ENCODE peak calls at places on chromosome 16, in six cellular contexts. O is OCI-LY7, M is HCT116, S is neural progenitor cell, V is GM23338, L is PC-3. W is an unnamed sample.

GRCh38 chr16:23209606-23210005 is 27.1 kb downstream of the SCNN1G start:
- DNase-seq in O (no peak), M (no peak), S (no peak), V (no peak), L (no peak), W (no peak)

GRCh38 chr16:80981103-80981502 is 25.6 kb downstream of the CMC2 start:
- DNase-seq in O (no peak), M (no peak), S (no peak), V (no peak), L (no peak), W (no peak)

GRCh38 chr16:20364051-20364450 is 11.5 kb upstream of the UMOD start:
- DNase-seq in O (no peak), M (no peak), S (no peak), V (no peak), L (no peak), W (no peak)

GRCh38 chr16:23905027-23905426 is 69.2 kb downstream of the PRKCB start:
- DNase-seq in O (no peak), M (no peak), S (peak; percentile 83), V (peak; percentile 86), L (peak; percentile 11), W (no peak)

GRCh38 chr16:35909351-35909954 is 2450.0 kb downstream of the TP53TG3F start:
- DNase-seq in O (no peak), M (no peak), S (no peak), V (no peak), L (no peak), W (no peak)

GRCh38 chr16:81842564-81843242 is 63.6 kb downstream of the PLCG2 start:
- DNase-seq in O (no peak), M (no peak), S (no peak), V (peak; percentile 43), L (no peak), W (no peak)

GRCh38 chr16:16021988-16022682 is 72.7 kb downstream of the ABCC1 start:
- DNase-seq in O (peak; percentile 60), M (peak; percentile 81), S (peak; percentile 54), V (no peak), L (peak; percentile 95), W (no peak)

GRCh38 chr16:76059186-76059585 is 218.0 kb upstream of the CNTNAP4 start:
- DNase-seq in O (no peak), M (no peak), S (no peak), V (no peak), L (peak; percentile 50), W (no peak)

GRCh38 chr16:22358000-22358399 is 16.4 kb downstream of the CDR2 start:
- DNase-seq in O (peak; percentile 33), M (no peak), S (no peak), V (no peak), L (no peak), W (peak; percentile 50)

GRCh38 chr16:87948119-87948545 is 3.1 kb upstream of the BANP start:
- DNase-seq in O (peak; percentile 40), M (no peak), S (no peak), V (no peak), L (no peak), W (no peak)

GRCh38 chr16:87551487-87551886 is 50.8 kb upstream of the JPH3 start:
- DNase-seq in O (no peak), M (no peak), S (no peak), V (no peak), L (no peak), W (no peak)

GRCh38 chr16:79712273-79712672 is 111.7 kb upstream of the MAF start:
- DNase-seq in O (no peak), M (no peak), S (no peak), V (no peak), L (no peak), W (no peak)

GRCh38 chr16:50635505-50636392 is 45.4 kb downstream of the SNX20 start:
- DNase-seq in O (peak; percentile 29), M (peak; percentile 8), S (no peak), V (peak; percentile 60), L (no peak), W (no peak)

GRCh38 chr16:72832640-72833039 is 215.3 kb downstream of the ZFHX3 start:
- DNase-seq in O (peak; percentile 55), M (no peak), S (peak; percentile 82), V (peak; percentile 82), L (peak; percentile 81), W (peak; percentile 44)

GRCh38 chr16:48495303-48495702 is 110.1 kb upstream of the SIAH1 start:
- DNase-seq in O (no peak), M (no peak), S (no peak), V (no peak), L (no peak), W (no peak)

GRCh38 chr16:89170346-89171215 is 967 bp upstream of the CDH15 start:
- DNase-seq in O (peak; percentile 53), M (peak; percentile 57), S (no peak), V (peak; percentile 91), L (peak; percentile 58), W (peak; percentile 53)

GRCh38 chr16:74726736-74727135 is 26.1 kb upstream of the MLKL start:
- DNase-seq in O (peak; percentile 28), M (no peak), S (no peak), V (peak; percentile 86), L (peak; percentile 66), W (peak; percentile 18)

GRCh38 chr16:76176153-76176552 is 101.0 kb upstream of the CNTNAP4 start:
- DNase-seq in O (no peak), M (no peak), S (no peak), V (no peak), L (no peak), W (peak; percentile 32)

GRCh38 chr16:27154573-27155521 is 48.5 kb upstream of the KDM8 start:
- DNase-seq in O (peak; percentile 68), M (peak; percentile 56), S (peak; percentile 81), V (peak; percentile 88), L (peak; percentile 41), W (peak; percentile 40)

GRCh38 chr16:66391726-66392670 is 25.5 kb downstream of the CDH5 start:
- DNase-seq in O (no peak), M (no peak), S (no peak), V (no peak), L (no peak), W (no peak)

GRCh38 chr16:70681382-70682238 is 4.2 kb downstream of the MTSS2 start:
- DNase-seq in O (no peak), M (no peak), S (no peak), V (no peak), L (no peak), W (no peak)

GRCh38 chr16:70682239-70683145 is 3.4 kb downstream of the MTSS2 start:
- DNase-seq in O (no peak), M (no peak), S (no peak), V (peak; percentile 52), L (no peak), W (no peak)

GRCh38 chr16:70685061-70685937 is 554 bp downstream of the MTSS2 start:
- DNase-seq in O (no peak), M (no peak), S (no peak), V (no peak), L (no peak), W (no peak)

GRCh38 chr16:70684146-70685060 is 1.4 kb downstream of the MTSS2 start:
- DNase-seq in O (no peak), M (no peak), S (no peak), V (no peak), L (no peak), W (no peak)

DNA sequence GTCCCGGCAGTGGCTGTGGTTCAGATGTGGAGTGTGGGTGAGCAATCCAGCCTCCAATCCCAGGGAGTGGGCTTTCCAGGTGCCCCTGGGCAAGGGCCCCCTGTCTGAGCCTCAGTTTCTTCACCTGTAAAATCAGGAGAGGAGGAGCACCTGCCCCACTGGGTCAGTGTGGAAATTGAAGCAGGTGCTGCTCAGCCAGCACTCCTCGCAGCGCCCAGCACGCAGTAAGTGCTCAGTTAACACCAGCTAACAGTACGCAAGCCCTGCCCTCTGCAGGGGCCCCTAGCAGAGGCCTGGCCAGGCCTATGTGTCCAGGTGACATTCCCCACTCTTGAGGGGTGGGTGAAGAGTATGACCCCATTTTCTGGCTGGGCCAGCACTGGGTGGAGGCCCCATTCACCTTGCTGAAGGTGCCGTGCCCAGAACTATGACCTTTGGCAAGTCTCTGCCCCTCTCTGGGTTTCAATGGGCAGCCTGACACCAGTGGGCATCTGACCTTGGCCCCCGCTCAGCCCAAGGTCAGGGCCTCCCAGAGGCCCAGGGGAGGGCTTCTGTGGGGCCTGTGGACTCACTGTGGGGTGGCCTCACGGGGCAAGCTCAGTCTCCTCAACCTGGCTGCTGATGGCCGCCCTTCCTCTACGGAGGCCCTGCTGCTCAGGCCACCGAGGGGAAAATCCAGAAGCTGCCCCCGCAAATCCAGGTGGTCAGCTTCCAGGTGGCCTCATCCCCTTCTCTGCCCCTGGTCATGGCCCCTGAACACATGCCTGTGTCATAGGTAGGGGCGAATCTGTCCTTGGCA is 2.5 kb downstream of the MTSS2 start:
- DNase-seq in O (no peak), M (no peak), S (no peak), V (no peak), L (no peak), W (no peak)
- H3K4me2 ChIP-seq in O (no peak overlapping the region), M (peak overlapping the region; percentile 86), S (no peak overlapping the region), V (no peak overlapping the region), L (peak overlapping the region; percentile 92), W (no peak overlapping the region)

DNA sequence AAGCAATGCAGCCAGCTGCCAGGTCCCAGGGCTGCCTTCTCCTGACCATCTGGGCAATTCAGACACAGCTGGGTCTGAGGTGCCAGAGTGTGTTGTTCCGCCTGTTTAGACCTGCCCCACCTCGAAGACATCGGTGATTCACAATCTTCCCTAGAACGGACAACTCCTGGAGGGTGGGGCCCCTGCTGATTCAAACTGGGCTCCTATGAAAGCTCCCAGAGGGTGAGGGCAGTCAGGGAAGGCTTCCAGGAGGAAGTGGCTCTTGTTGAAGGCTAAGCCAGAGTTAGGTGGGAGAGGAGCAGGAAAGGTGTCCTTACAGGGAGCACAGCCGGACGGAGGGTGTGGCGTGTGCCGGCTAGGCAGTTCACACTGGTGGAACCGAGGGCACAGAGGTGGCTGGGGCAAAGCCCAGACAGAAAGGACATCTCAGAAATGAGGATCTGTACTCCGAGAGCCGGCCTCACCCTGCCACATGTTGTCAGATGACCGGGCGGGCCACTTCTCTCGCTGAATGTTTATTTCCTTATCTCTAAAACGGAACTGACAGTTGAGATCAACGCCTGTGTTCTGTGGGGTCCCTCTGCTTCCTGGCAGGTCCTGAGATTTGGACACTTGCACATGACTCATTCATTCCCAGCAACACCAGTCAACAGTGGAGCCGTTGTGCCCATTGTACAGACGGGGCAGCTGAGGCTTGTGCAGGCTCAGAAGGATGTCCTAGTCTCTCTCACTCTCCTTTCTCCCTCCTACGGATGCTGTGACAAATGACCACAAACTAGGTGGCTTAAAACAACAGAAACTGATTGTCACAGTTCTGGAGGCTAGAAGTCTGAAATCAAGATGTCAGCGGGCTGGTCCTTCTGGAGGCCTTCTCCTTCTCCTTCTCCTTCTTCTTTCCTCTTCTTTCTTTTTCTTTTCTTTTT is 26.9 kb upstream of the LITAF start:
- DNase-seq in O (peak; percentile 60), M (no peak), S (no peak), V (no peak), L (peak; percentile 4), W (no peak)
- TF ChIP-seq EZH2phosphoT487 in O (no peak), M (no peak), S (no peak), V (no peak), L (no peak), W (no peak)

GRCh38 chr16:3171855-3172593 is 16.0 kb upstream of the OR1F1 start:
- DNase-seq in O (no peak), M (no peak), S (peak; percentile 49), V (peak; percentile 85), L (no peak), W (peak; percentile 44)
- H3K4me2 ChIP-seq in O (peak overlapping the region; percentile 1), M (peak overlapping the region; percentile 52), S (peak overlapping the region; percentile 70), V (peak overlapping the region; percentile 99), L (no peak overlapping the region), W (peak overlapping the region; percentile 69)

DNA sequence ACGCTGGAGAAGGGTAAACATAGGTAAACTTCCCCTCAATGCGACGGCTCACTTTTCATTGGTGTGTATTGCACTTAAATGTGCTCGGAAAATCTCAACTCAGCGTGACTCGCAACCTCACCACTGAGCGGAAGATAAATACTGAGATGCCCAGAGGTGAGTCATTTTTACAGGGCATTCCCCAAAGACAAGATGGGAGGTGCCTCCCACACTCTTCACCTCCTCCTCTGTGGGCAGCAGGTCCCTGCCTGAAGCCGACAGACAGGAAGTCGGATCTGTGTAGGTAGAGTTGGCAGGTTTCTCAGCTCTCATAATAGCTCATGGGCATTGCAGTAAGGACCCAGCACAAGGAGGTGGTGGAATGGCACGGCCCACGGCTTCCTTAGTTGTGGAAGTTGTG is 274.6 kb upstream of the HSBP1 start:
- DNase-seq in O (no peak), M (no peak), S (no peak), V (no peak), L (peak; percentile 37), W (no peak)
- TF ChIP-seq EZH2phosphoT487 in O (no peak), M (no peak), S (no peak), V (no peak), L (no peak), W (no peak)

W was measured in MM.1S.